ENCODE peak calls at places on chromosomes 16 and 17, in ten cellular contexts. One of them, this sample, is unnamed.

GRCh38 chr16:14494396-14494795 is 135.7 kb downstream of the PARN start:
- DNase-seq in vagina: no peak
- DNase-seq in HL-60: no peak
- DNase-seq in lung: no peak
- DNase-seq in fibroblast of lung: no peak
- DNase-seq in keratinocyte: no peak
- DNase-seq in A549: no peak
- DNase-seq in CD8-positive, alpha-beta T cell: no peak
- DNase-seq in psoas muscle: no peak
- DNase-seq in H9: no peak
- DNase-seq in this sample: no peak

GRCh38 chr16:68085259-68086071 is at the start of gene NFATC3:
- DNase-seq in vagina: peak
- DNase-seq in HL-60: peak
- DNase-seq in A549: peak
- DNase-seq in keratinocyte: no peak
- DNase-seq in psoas muscle: peak
- DNase-seq in CD8-positive, alpha-beta T cell: peak
- DNase-seq in H9: peak
- DNase-seq in fibroblast of lung: peak
- DNase-seq in lung: peak
- DNase-seq in this sample: peak

GRCh38 chr17:59327136-59327878 is 4.1 kb upstream of the YPEL2 start:
- DNase-seq in vagina: no peak
- DNase-seq in keratinocyte: no peak
- DNase-seq in H9: no peak
- DNase-seq in HL-60: no peak
- DNase-seq in CD8-positive, alpha-beta T cell: no peak
- DNase-seq in fibroblast of lung: no peak
- DNase-seq in lung: no peak
- DNase-seq in A549: no peak
- DNase-seq in psoas muscle: no peak
- DNase-seq in this sample: no peak

GRCh38 chr16:87631067-87631466 is 28.8 kb downstream of the JPH3 start:
- DNase-seq in CD8-positive, alpha-beta T cell: no peak
- DNase-seq in HL-60: no peak
- DNase-seq in vagina: no peak
- DNase-seq in lung: no peak
- DNase-seq in keratinocyte: no peak
- DNase-seq in H9: no peak
- DNase-seq in psoas muscle: no peak
- DNase-seq in A549: no peak
- DNase-seq in fibroblast of lung: no peak
- DNase-seq in this sample: no peak

GRCh38 chr17:44947461-44948314 is at the start of gene KIF18B:
- DNase-seq in vagina: no peak
- DNase-seq in HL-60: peak
- DNase-seq in keratinocyte: peak
- DNase-seq in CD8-positive, alpha-beta T cell: peak
- DNase-seq in A549: peak
- DNase-seq in lung: peak
- DNase-seq in fibroblast of lung: peak
- DNase-seq in H9: peak
- DNase-seq in psoas muscle: peak
- DNase-seq in this sample: peak

GRCh38 chr16:30535106-30535776 is 583 bp upstream of the ZNF747 start:
- DNase-seq in A549: no peak
- DNase-seq in H9: peak
- DNase-seq in vagina: no peak
- DNase-seq in keratinocyte: no peak
- DNase-seq in lung: no peak
- DNase-seq in psoas muscle: no peak
- DNase-seq in HL-60: no peak
- DNase-seq in fibroblast of lung: peak
- DNase-seq in CD8-positive, alpha-beta T cell: no peak
- DNase-seq in this sample: no peak

GRCh38 chr16:58043571-58044155 is 18.1 kb downstream of the MMP15 start:
- DNase-seq in A549: no peak
- DNase-seq in HL-60: no peak
- DNase-seq in H9: no peak
- DNase-seq in fibroblast of lung: no peak
- DNase-seq in vagina: no peak
- DNase-seq in lung: no peak
- DNase-seq in keratinocyte: no peak
- DNase-seq in CD8-positive, alpha-beta T cell: no peak
- DNase-seq in psoas muscle: no peak
- DNase-seq in this sample: peak

GRCh38 chr17:36682804-36683203 is 81.4 kb downstream of the MRM1 start:
- DNase-seq in H9: no peak
- DNase-seq in psoas muscle: no peak
- DNase-seq in fibroblast of lung: no peak
- DNase-seq in HL-60: no peak
- DNase-seq in CD8-positive, alpha-beta T cell: no peak
- DNase-seq in lung: no peak
- DNase-seq in keratinocyte: no peak
- DNase-seq in A549: no peak
- DNase-seq in vagina: no peak
- DNase-seq in this sample: no peak

GRCh38 chr16:50626868-50627267 is 54.2 kb downstream of the SNX20 start:
- DNase-seq in H9: no peak
- DNase-seq in lung: no peak
- DNase-seq in fibroblast of lung: no peak
- DNase-seq in CD8-positive, alpha-beta T cell: no peak
- DNase-seq in vagina: no peak
- DNase-seq in psoas muscle: no peak
- DNase-seq in HL-60: no peak
- DNase-seq in A549: no peak
- DNase-seq in keratinocyte: no peak
- DNase-seq in this sample: no peak

GRCh38 chr16:50629334-50629733 is 51.8 kb downstream of the SNX20 start:
- DNase-seq in H9: no peak
- DNase-seq in psoas muscle: no peak
- DNase-seq in CD8-positive, alpha-beta T cell: no peak
- DNase-seq in keratinocyte: no peak
- DNase-seq in A549: no peak
- DNase-seq in HL-60: no peak
- DNase-seq in vagina: no peak
- DNase-seq in fibroblast of lung: no peak
- DNase-seq in lung: no peak
- DNase-seq in this sample: no peak

GRCh38 chr16:50628156-50628802 is 52.8 kb downstream of the SNX20 start:
- DNase-seq in fibroblast of lung: no peak
- DNase-seq in CD8-positive, alpha-beta T cell: no peak
- DNase-seq in HL-60: no peak
- DNase-seq in lung: no peak
- DNase-seq in psoas muscle: no peak
- DNase-seq in vagina: no peak
- DNase-seq in A549: no peak
- DNase-seq in H9: no peak
- DNase-seq in keratinocyte: no peak
- DNase-seq in this sample: no peak

GRCh38 chr16:50625374-50625773 is 55.7 kb downstream of the SNX20 start:
- DNase-seq in fibroblast of lung: no peak
- DNase-seq in A549: no peak
- DNase-seq in psoas muscle: no peak
- DNase-seq in HL-60: no peak
- DNase-seq in CD8-positive, alpha-beta T cell: no peak
- DNase-seq in lung: no peak
- DNase-seq in H9: no peak
- DNase-seq in vagina: no peak
- DNase-seq in keratinocyte: no peak
- DNase-seq in this sample: no peak

DNA sequence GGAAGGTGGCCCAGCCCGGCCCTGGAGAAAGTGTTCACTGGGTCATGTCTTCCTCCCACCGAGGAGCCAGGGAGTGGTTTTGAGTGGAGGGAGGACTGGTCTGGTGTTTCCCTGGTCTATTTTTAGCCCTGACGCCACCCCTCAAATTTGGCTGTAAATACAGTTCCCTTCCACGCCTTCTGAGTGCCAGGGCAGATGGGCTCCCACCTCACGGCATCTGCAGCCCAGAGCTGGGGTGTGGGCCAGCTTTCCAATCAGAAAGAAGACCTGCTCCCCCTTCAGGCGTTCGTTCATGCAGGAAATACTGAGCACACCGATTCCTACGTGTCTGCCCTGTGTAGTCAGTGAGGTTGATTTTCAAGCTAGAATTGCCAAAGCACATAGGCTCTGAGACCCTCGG is 53.7 kb downstream of the SNX20 start:
- DNase-seq in A549: no peak
- DNase-seq in HL-60: no peak
- DNase-seq in H9: peak
- DNase-seq in fibroblast of lung: peak
- DNase-seq in psoas muscle: peak
- DNase-seq in vagina: no peak
- DNase-seq in CD8-positive, alpha-beta T cell: peak
- DNase-seq in lung: no peak
- DNase-seq in keratinocyte: no peak
- DNase-seq in this sample: no peak
- H3K27ac ChIP-seq in A549: no peak
- H3K27ac ChIP-seq in HL-60: peak
- H3K27ac ChIP-seq in H9: no peak
- H3K27ac ChIP-seq in fibroblast of lung: no peak
- H3K27ac ChIP-seq in psoas muscle: no peak
- H3K27ac ChIP-seq in vagina: no peak
- H3K27ac ChIP-seq in CD8-positive, alpha-beta T cell: no peak
- H3K27ac ChIP-seq in lung: no peak
- H3K27ac ChIP-seq in keratinocyte: no peak
- H3K27ac ChIP-seq in this sample: no peak

DNA sequence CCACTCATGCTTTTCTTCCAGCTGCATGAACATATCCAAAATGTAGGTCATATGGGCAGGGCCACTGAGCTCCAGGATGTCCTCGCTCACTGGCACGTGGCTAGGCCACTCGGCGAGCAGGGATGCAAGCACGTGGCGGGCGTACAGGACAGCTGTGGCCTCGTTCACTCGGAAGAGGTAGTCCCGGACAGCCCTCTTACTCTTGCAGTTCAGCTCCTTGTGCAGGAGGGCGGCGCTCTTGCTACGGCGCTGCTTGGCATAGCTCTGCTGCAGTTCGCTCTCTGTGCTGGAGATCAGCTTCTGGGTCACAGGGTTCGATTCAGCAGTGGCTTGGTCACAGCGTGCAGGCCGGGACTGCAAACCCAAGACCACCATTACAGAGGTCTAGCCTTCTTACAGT is 53.1 kb upstream of the ATP2A3 start:
- DNase-seq in fibroblast of lung: no peak
- DNase-seq in keratinocyte: no peak
- DNase-seq in CD8-positive, alpha-beta T cell: no peak
- DNase-seq in psoas muscle: no peak
- DNase-seq in HL-60: no peak
- DNase-seq in H9: no peak
- DNase-seq in vagina: no peak
- DNase-seq in A549: no peak
- DNase-seq in lung: no peak
- DNase-seq in this sample: peak
- TF ChIP-seq CTCF in fibroblast of lung: no peak
- TF ChIP-seq CTCF in keratinocyte: peak
- TF ChIP-seq CTCF in CD8-positive, alpha-beta T cell: no peak
- TF ChIP-seq CTCF in psoas muscle: no peak
- TF ChIP-seq CTCF in HL-60: no peak
- TF ChIP-seq CTCF in H9: peak
- TF ChIP-seq CTCF in vagina: no peak
- TF ChIP-seq CTCF in A549: peak
- TF ChIP-seq CTCF in lung: no peak
- TF ChIP-seq CTCF in this sample: no peak

DNA sequence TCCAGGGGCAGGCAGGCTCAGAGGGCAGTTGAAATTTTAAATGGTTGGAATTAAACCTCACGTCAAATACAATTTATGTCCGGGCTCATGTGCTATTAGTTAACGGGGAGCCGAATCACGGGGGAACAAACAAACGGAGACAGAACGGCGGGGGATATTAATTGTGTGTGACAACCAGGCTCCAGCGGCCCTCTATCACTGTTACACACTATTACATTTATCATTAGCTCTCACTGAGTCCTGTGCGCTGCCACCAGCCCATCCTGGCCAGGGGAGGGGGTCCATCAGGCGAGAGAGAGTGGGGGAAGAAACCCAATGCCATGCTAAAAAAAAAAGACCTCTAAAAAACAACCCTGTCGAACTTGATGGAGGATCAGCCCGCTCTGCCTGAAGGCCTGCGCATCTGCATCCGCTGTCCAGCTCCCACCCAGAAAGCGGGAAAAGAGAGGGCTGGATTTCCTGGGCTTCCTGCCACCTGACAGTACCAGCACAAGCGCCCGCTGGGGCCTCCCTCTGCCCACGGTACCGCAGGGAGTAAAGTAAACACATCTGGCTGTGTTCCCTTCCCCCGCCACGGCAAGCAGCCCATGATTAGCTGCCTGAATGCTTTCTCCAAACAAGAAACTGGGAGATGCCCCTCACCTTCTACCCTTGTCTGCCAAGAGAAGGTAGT is 41.7 kb downstream of the PIPOX start:
- DNase-seq in A549: no peak
- DNase-seq in keratinocyte: no peak
- DNase-seq in vagina: no peak
- DNase-seq in fibroblast of lung: peak
- DNase-seq in psoas muscle: no peak
- DNase-seq in HL-60: no peak
- DNase-seq in CD8-positive, alpha-beta T cell: no peak
- DNase-seq in H9: no peak
- DNase-seq in lung: no peak
- DNase-seq in this sample: no peak
- H3K27ac ChIP-seq in A549: no peak
- H3K27ac ChIP-seq in keratinocyte: no peak
- H3K27ac ChIP-seq in vagina: no peak
- H3K27ac ChIP-seq in fibroblast of lung: no peak
- H3K27ac ChIP-seq in psoas muscle: no peak
- H3K27ac ChIP-seq in HL-60: no peak
- H3K27ac ChIP-seq in CD8-positive, alpha-beta T cell: no peak
- H3K27ac ChIP-seq in H9: no peak
- H3K27ac ChIP-seq in lung: no peak
- H3K27ac ChIP-seq in this sample: no peak

GRCh38 chr16:78478267-78478821 is 378.9 kb downstream of the WWOX start:
- DNase-seq in lung: no peak
- DNase-seq in psoas muscle: no peak
- DNase-seq in CD8-positive, alpha-beta T cell: no peak
- DNase-seq in fibroblast of lung: no peak
- DNase-seq in HL-60: no peak
- DNase-seq in keratinocyte: no peak
- DNase-seq in A549: peak
- DNase-seq in vagina: no peak
- DNase-seq in H9: peak
- DNase-seq in this sample: no peak
- TF ChIP-seq CTCF in lung: no peak
- TF ChIP-seq CTCF in psoas muscle: peak
- TF ChIP-seq CTCF in CD8-positive, alpha-beta T cell: no peak
- TF ChIP-seq CTCF in fibroblast of lung: no peak
- TF ChIP-seq CTCF in HL-60: no peak
- TF ChIP-seq CTCF in keratinocyte: peak
- TF ChIP-seq CTCF in A549: peak
- TF ChIP-seq CTCF in vagina: no peak
- TF ChIP-seq CTCF in H9: peak
- TF ChIP-seq CTCF in this sample: no peak

This sample was measured in pancreas.